ENCODE peak calls at places on chromosomes 4 and X, in nine cellular contexts. G is GM23338, H is SK-N-SH, W is tibial nerve, Z is astrocyte of the spinal cord, O is upper lobe of right lung, U is neural crest cell, C is epithelial cell of esophagus, T is WTC11. S is an unnamed sample.
A peak's percentile ranks its signal among the peaks of the same experiment; 100 is the strongest.

GRCh38 chrX:46912098-46912672 is at the start of gene JADE3:
- DNase-seq in G (peak; percentile 78), H (peak; percentile 87), W (peak; percentile 42), Z (peak; percentile 67), O (peak; percentile 89), U (peak; percentile 55), C (peak; percentile 83), T (peak; percentile 70), S (peak; percentile 71)

GRCh38 chrX:39170432-39170831 is 369.2 kb downstream of the MID1IP1 start:
- DNase-seq in G (no peak), H (no peak), W (no peak), Z (no peak), O (no peak), U (no peak), C (no peak), T (no peak), S (no peak)

GRCh38 chr4:53861856-53862610 is 202.4 kb downstream of the CHIC2 start:
- DNase-seq in G (no peak), H (no peak), W (peak; percentile 21), Z (peak; percentile 96), O (no peak), U (no peak), C (peak; percentile 59), T (no peak), S (no peak)

GRCh38 chr4:101000496-101000895 is 346.8 kb downstream of the PPP3CA start:
- DNase-seq in G (no peak), H (no peak), W (no peak), Z (no peak), O (no peak), U (no peak), C (no peak), T (no peak), S (no peak)

GRCh38 chrX:19839770-19840254 is 47.6 kb downstream of the SH3KBP1 start:
- DNase-seq in G (no peak), H (no peak), W (no peak), Z (no peak), O (no peak), U (no peak), C (peak; percentile 48), T (no peak), S (no peak)

GRCh38 chr4:73690051-73690744 is 50.2 kb upstream of the CXCL8 start:
- DNase-seq in G (no peak), H (no peak), W (no peak), Z (no peak), O (no peak), U (no peak), C (peak; percentile 75), T (no peak), S (no peak)

GRCh38 chrX:120302434-120302833 is 8.8 kb downstream of the TMEM255A start:
- DNase-seq in G (peak; percentile 34), H (no peak), W (no peak), Z (no peak), O (peak; percentile 74), U (no peak), C (peak; percentile 3), T (peak; percentile 10), S (peak; percentile 28)

GRCh38 chrX:46791927-46792825 is 33.3 kb upstream of the SLC9A7 start:
- DNase-seq in G (peak; percentile 45), H (no peak), W (no peak), Z (peak; percentile 92), O (no peak), U (no peak), C (peak; percentile 89), T (peak; percentile 16), S (peak; percentile 41)

GRCh38 chrX:7159132-7159861 is 11.3 kb upstream of the PUDP start:
- DNase-seq in G (no peak), H (no peak), W (no peak), Z (peak; percentile 21), O (no peak), U (no peak), C (peak; percentile 87), T (no peak), S (no peak)

GRCh38 chr4:94726524-94727123 is 31.1 kb upstream of the BMPR1B start:
- DNase-seq in G (no peak), H (no peak), W (no peak), Z (no peak), O (no peak), U (no peak), C (no peak), T (no peak), S (no peak)

GRCh38 chr4:53935780-53936179 is 128.6 kb downstream of the CHIC2 start:
- DNase-seq in G (no peak), H (no peak), W (no peak), Z (peak; percentile 33), O (no peak), U (no peak), C (peak; percentile 70), T (no peak), S (no peak)

GRCh38 chr4:175891863-175892262 is 79.8 kb upstream of the GPM6A start:
- DNase-seq in G (peak; percentile 48), H (peak; percentile 1), W (no peak), Z (peak; percentile 43), O (no peak), U (no peak), C (peak; percentile 39), T (no peak), S (peak; percentile 18)

GRCh38 chrX:5236096-5236495 is 992.6 kb downstream of the NLGN4X start:
- DNase-seq in G (peak; percentile 39), H (peak; percentile 8), W (no peak), Z (no peak), O (no peak), U (peak; percentile 2), C (no peak), T (peak; percentile 9), S (no peak)

GRCh38 chr4:144591401-144591800 is 54.6 kb upstream of the HHIP start:
- DNase-seq in G (no peak), H (no peak), W (no peak), Z (peak; percentile 87), O (no peak), U (no peak), C (peak; percentile 91), T (no peak), S (no peak)

GRCh38 chrX:1202251-1202650 is 10.2 kb downstream of the CRLF2 start:
- DNase-seq in G (no peak), H (no peak), W (no peak), Z (no peak), O (no peak), U (no peak), C (no peak), T (no peak), S (no peak)

GRCh38 chrX:12770440-12770839 is 20.8 kb upstream of the PRPS2 start:
- DNase-seq in G (peak; percentile 34), H (peak; percentile 42), W (no peak), Z (peak; percentile 32), O (no peak), U (no peak), C (peak; percentile 43), T (no peak), S (no peak)

GRCh38 chr4:47289805-47290204 is 173.7 kb downstream of the COMMD8 start:
- DNase-seq in G (no peak), H (no peak), W (no peak), Z (no peak), O (no peak), U (no peak), C (no peak), T (no peak), S (no peak)

GRCh38 chrX:103211012-103211715 is 3.7 kb upstream of the BEX4 start:
- DNase-seq in G (peak; percentile 76), H (peak; percentile 60), W (no peak), Z (peak; percentile 51), O (no peak), U (peak; percentile 38), C (peak; percentile 53), T (peak; percentile 22), S (peak; percentile 53)

GRCh38 chr4:154417358-154417673 is 74.3 kb downstream of the DCHS2 start:
- DNase-seq in G (no peak), H (no peak), W (no peak), Z (no peak), O (no peak), U (no peak), C (no peak), T (no peak), S (no peak)

GRCh38 chr4:154421618-154422017 is 70.0 kb downstream of the DCHS2 start:
- DNase-seq in G (no peak), H (no peak), W (no peak), Z (no peak), O (no peak), U (no peak), C (no peak), T (no peak), S (no peak)

GRCh38 chr4:154414796-154415195 is 76.8 kb downstream of the DCHS2 start:
- DNase-seq in G (no peak), H (no peak), W (no peak), Z (no peak), O (no peak), U (no peak), C (no peak), T (no peak), S (no peak)

GRCh38 chr4:154415313-154415712 is 76.3 kb downstream of the DCHS2 start:
- DNase-seq in G (peak; percentile 51), H (no peak), W (no peak), Z (no peak), O (no peak), U (no peak), C (no peak), T (no peak), S (no peak)

GRCh38 chr4:154416183-154416543 is 75.4 kb downstream of the DCHS2 start:
- DNase-seq in G (peak; percentile 76), H (peak; percentile 4), W (no peak), Z (no peak), O (no peak), U (peak; percentile 38), C (peak; percentile 3), T (peak; percentile 59), S (no peak)
- TF ChIP-seq CTCF in G (peak; percentile 62), H (peak; percentile 14), W (no peak), Z (no peak), O (no peak), U (no peak), C (no peak), T (no peak), S (peak; percentile 27)

DNA sequence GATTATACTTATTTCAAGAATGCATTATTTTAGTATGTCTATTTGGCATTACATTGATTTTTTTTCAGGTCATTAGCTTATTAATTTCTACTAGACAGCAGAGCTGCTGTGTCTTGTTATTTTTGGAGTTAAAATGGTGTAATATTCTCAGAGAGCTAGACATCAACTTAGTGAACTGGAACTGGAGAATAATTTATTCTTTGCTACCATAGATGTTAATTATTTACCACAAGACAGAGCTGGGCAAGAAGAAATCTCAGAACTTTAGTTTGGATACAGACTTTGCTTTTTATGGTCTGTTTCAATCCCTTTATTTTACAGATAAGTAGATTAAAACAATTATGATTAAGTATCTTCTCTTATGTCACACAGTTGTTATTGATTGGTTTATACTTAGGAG is 10.2 kb upstream of the HPGD start:
- DNase-seq in G (no peak), H (no peak), W (no peak), Z (no peak), O (no peak), U (no peak), C (no peak), T (no peak), S (no peak)
- TF ChIP-seq CTCF in G (no peak), H (no peak), W (no peak), Z (no peak), O (no peak), U (no peak), C (no peak), T (no peak), S (no peak)

GRCh38 chr4:76003620-76004019 is 3.7 kb downstream of the CXCL9 start:
- DNase-seq in G (no peak), H (no peak), W (no peak), Z (no peak), O (no peak), U (no peak), C (no peak), T (no peak), S (no peak)
- TF ChIP-seq CTCF in G (no peak), H (no peak), W (no peak), Z (no peak), O (no peak), U (no peak), C (no peak), T (no peak), S (no peak)

GRCh38 chr4:6783111-6783981 is 819 bp downstream of the KIAA0232 start:
- DNase-seq in G (peak; percentile 94), H (peak; percentile 98), W (peak; percentile 83), Z (peak; percentile 86), O (peak; percentile 95), U (peak; percentile 89), C (peak; percentile 89), T (peak; percentile 92), S (peak; percentile 97)
- TF ChIP-seq CTCF in G (peak; percentile 46), H (peak; percentile 25), W (no peak), Z (no peak), O (no peak), U (no peak), C (no peak), T (no peak), S (peak; percentile 37)

S was measured in GM13977.